ENCODE peak calls at places on chromosomes 3 and 15, in nine cellular contexts. One of them, this sample, is unnamed.

GRCh38 chr3:141050913-141051632 is at the start of gene SPSB4:
- DNase-seq in hypothalamus: no peak
- DNase-seq in endodermal cell: peak
- DNase-seq in naive thymus-derived CD4-positive, alpha-beta T cell: no peak
- DNase-seq in putamen: no peak
- DNase-seq in CD4-positive, alpha-beta T cell: no peak
- DNase-seq in SW480: peak
- DNase-seq in NAMALWA: no peak
- DNase-seq in cardiac fibroblast: peak
- DNase-seq in this sample: no peak

GRCh38 chr3:10758304-10759037 is 57.6 kb upstream of the SLC6A11 start:
- DNase-seq in endodermal cell: peak
- DNase-seq in CD4-positive, alpha-beta T cell: no peak
- DNase-seq in putamen: peak
- DNase-seq in hypothalamus: peak
- DNase-seq in SW480: peak
- DNase-seq in cardiac fibroblast: peak
- DNase-seq in NAMALWA: peak
- DNase-seq in naive thymus-derived CD4-positive, alpha-beta T cell: peak
- DNase-seq in this sample: peak

GRCh38 chr3:50323614-50324199 is 1.2 kb upstream of the HYAL2 start:
- DNase-seq in putamen: no peak
- DNase-seq in cardiac fibroblast: peak
- DNase-seq in endodermal cell: no peak
- DNase-seq in naive thymus-derived CD4-positive, alpha-beta T cell: no peak
- DNase-seq in NAMALWA: no peak
- DNase-seq in CD4-positive, alpha-beta T cell: no peak
- DNase-seq in hypothalamus: no peak
- DNase-seq in SW480: no peak
- DNase-seq in this sample: no peak

GRCh38 chr3:143901105-143901504 is 52.8 kb upstream of the SLC9A9 start:
- DNase-seq in cardiac fibroblast: peak
- DNase-seq in NAMALWA: no peak
- DNase-seq in CD4-positive, alpha-beta T cell: no peak
- DNase-seq in endodermal cell: no peak
- DNase-seq in SW480: no peak
- DNase-seq in naive thymus-derived CD4-positive, alpha-beta T cell: no peak
- DNase-seq in hypothalamus: no peak
- DNase-seq in putamen: no peak
- DNase-seq in this sample: no peak

GRCh38 chr3:41350441-41350840 is 151.1 kb downstream of the CTNNB1 start:
- DNase-seq in NAMALWA: no peak
- DNase-seq in putamen: no peak
- DNase-seq in cardiac fibroblast: peak
- DNase-seq in endodermal cell: no peak
- DNase-seq in naive thymus-derived CD4-positive, alpha-beta T cell: no peak
- DNase-seq in hypothalamus: no peak
- DNase-seq in SW480: no peak
- DNase-seq in CD4-positive, alpha-beta T cell: no peak
- DNase-seq in this sample: no peak

GRCh38 chr15:52463638-52464037 is 65.0 kb downstream of the MYO5A start:
- DNase-seq in NAMALWA: no peak
- DNase-seq in naive thymus-derived CD4-positive, alpha-beta T cell: no peak
- DNase-seq in CD4-positive, alpha-beta T cell: no peak
- DNase-seq in SW480: no peak
- DNase-seq in endodermal cell: no peak
- DNase-seq in putamen: no peak
- DNase-seq in hypothalamus: no peak
- DNase-seq in cardiac fibroblast: no peak
- DNase-seq in this sample: peak

GRCh38 chr15:74221399-74222230 is 14.5 kb upstream of the CCDC33 start:
- DNase-seq in SW480: no peak
- DNase-seq in cardiac fibroblast: no peak
- DNase-seq in naive thymus-derived CD4-positive, alpha-beta T cell: no peak
- DNase-seq in CD4-positive, alpha-beta T cell: no peak
- DNase-seq in endodermal cell: no peak
- DNase-seq in putamen: no peak
- DNase-seq in NAMALWA: no peak
- DNase-seq in hypothalamus: no peak
- DNase-seq in this sample: no peak

GRCh38 chr3:113034011-113034410 is 43.2 kb downstream of the GTPBP8 start:
- DNase-seq in CD4-positive, alpha-beta T cell: no peak
- DNase-seq in endodermal cell: no peak
- DNase-seq in putamen: no peak
- DNase-seq in hypothalamus: no peak
- DNase-seq in NAMALWA: no peak
- DNase-seq in SW480: no peak
- DNase-seq in naive thymus-derived CD4-positive, alpha-beta T cell: no peak
- DNase-seq in cardiac fibroblast: no peak
- DNase-seq in this sample: no peak

GRCh38 chr3:139481116-139481515 is 4.8 kb upstream of the RBP2 start:
- DNase-seq in putamen: no peak
- DNase-seq in naive thymus-derived CD4-positive, alpha-beta T cell: no peak
- DNase-seq in cardiac fibroblast: no peak
- DNase-seq in hypothalamus: no peak
- DNase-seq in endodermal cell: no peak
- DNase-seq in SW480: no peak
- DNase-seq in CD4-positive, alpha-beta T cell: no peak
- DNase-seq in NAMALWA: no peak
- DNase-seq in this sample: no peak

GRCh38 chr15:49962044-49962602 is 156.9 kb downstream of the ATP8B4 start:
- DNase-seq in hypothalamus: no peak
- DNase-seq in SW480: no peak
- DNase-seq in putamen: no peak
- DNase-seq in cardiac fibroblast: peak
- DNase-seq in naive thymus-derived CD4-positive, alpha-beta T cell: no peak
- DNase-seq in CD4-positive, alpha-beta T cell: no peak
- DNase-seq in NAMALWA: no peak
- DNase-seq in endodermal cell: no peak
- DNase-seq in this sample: no peak

GRCh38 chr15:33119263-33119662 is 75.3 kb downstream of the FMN1 start:
- DNase-seq in CD4-positive, alpha-beta T cell: no peak
- DNase-seq in NAMALWA: no peak
- DNase-seq in cardiac fibroblast: no peak
- DNase-seq in hypothalamus: no peak
- DNase-seq in putamen: no peak
- DNase-seq in naive thymus-derived CD4-positive, alpha-beta T cell: no peak
- DNase-seq in endodermal cell: no peak
- DNase-seq in SW480: no peak
- DNase-seq in this sample: no peak

GRCh38 chr3:34212175-34212574 is 413.7 kb downstream of the PDCD6IP start:
- DNase-seq in SW480: no peak
- DNase-seq in endodermal cell: no peak
- DNase-seq in hypothalamus: no peak
- DNase-seq in CD4-positive, alpha-beta T cell: no peak
- DNase-seq in naive thymus-derived CD4-positive, alpha-beta T cell: no peak
- DNase-seq in putamen: no peak
- DNase-seq in cardiac fibroblast: peak
- DNase-seq in NAMALWA: no peak
- DNase-seq in this sample: no peak

GRCh38 chr15:90956551-90957104 is 1.9 kb downstream of the RCCD1 start:
- DNase-seq in SW480: no peak
- DNase-seq in naive thymus-derived CD4-positive, alpha-beta T cell: peak
- DNase-seq in NAMALWA: peak
- DNase-seq in cardiac fibroblast: peak
- DNase-seq in putamen: peak
- DNase-seq in hypothalamus: peak
- DNase-seq in CD4-positive, alpha-beta T cell: peak
- DNase-seq in endodermal cell: peak
- DNase-seq in this sample: peak

GRCh38 chr3:110533089-110533488 is 538.5 kb upstream of the NECTIN3 start:
- DNase-seq in SW480: no peak
- DNase-seq in cardiac fibroblast: peak
- DNase-seq in NAMALWA: no peak
- DNase-seq in endodermal cell: no peak
- DNase-seq in CD4-positive, alpha-beta T cell: no peak
- DNase-seq in naive thymus-derived CD4-positive, alpha-beta T cell: no peak
- DNase-seq in hypothalamus: no peak
- DNase-seq in putamen: no peak
- DNase-seq in this sample: no peak

GRCh38 chr3:158791259-158791920 is 10.5 kb upstream of the MFSD1 start:
- DNase-seq in CD4-positive, alpha-beta T cell: no peak
- DNase-seq in naive thymus-derived CD4-positive, alpha-beta T cell: peak
- DNase-seq in NAMALWA: peak
- DNase-seq in cardiac fibroblast: peak
- DNase-seq in endodermal cell: no peak
- DNase-seq in SW480: peak
- DNase-seq in hypothalamus: no peak
- DNase-seq in putamen: peak
- DNase-seq in this sample: peak

GRCh38 chr3:10085738-10086137 is 22.3 kb downstream of the FANCD2OS start:
- DNase-seq in putamen: no peak
- DNase-seq in hypothalamus: no peak
- DNase-seq in naive thymus-derived CD4-positive, alpha-beta T cell: no peak
- DNase-seq in endodermal cell: no peak
- DNase-seq in NAMALWA: no peak
- DNase-seq in cardiac fibroblast: no peak
- DNase-seq in CD4-positive, alpha-beta T cell: no peak
- DNase-seq in SW480: no peak
- DNase-seq in this sample: no peak